ENCODE peak calls at places on chromosomes 7 and 10, in seven cellular contexts. R is GM12892; Y is activated CD4-positive, alpha-beta T cell treated with anti-CD3 and anti-CD28 coated beads, Interleukin-2, amount 50 U/mL, for 1 hour; U is GOT3; K is HT1080; J is psoas muscle; Q is choroid plexus epithelial cell. B is an unnamed sample.

GRCh38 chr7:120725376-120726039 is 132.4 kb downstream of the TSPAN12 start:
- DNase-seq in U (no peak), Y (no peak), J (no peak), Q (peak; percentile 77), K (peak; percentile 32), R (peak; percentile 1), B (no peak)

GRCh38 chr7:129436335-129436923 is 2.2 kb downstream of the STRIP2 start:
- DNase-seq in R (no peak), Q (no peak), Y (no peak), U (no peak), J (no peak), K (no peak), B (no peak)

GRCh38 chr10:108434818-108435217 is 1270.3 kb upstream of the SORCS1 start:
- DNase-seq in Y (no peak), R (no peak), K (peak; percentile 45), J (no peak), Q (no peak), U (no peak), B (no peak)

GRCh38 chr7:100171840-100172239 is 3.4 kb upstream of the GAL3ST4 start:
- DNase-seq in Q (no peak), R (no peak), J (no peak), Y (no peak), U (no peak), K (no peak), B (no peak)

GRCh38 chr7:20283997-20284396 is 46.7 kb upstream of the ITGB8 start:
- DNase-seq in K (no peak), R (no peak), J (no peak), U (no peak), Q (no peak), Y (no peak), B (no peak)

GRCh38 chr7:155308330-155309020 is 10.8 kb downstream of the INSIG1 start:
- DNase-seq in K (no peak), Y (no peak), Q (no peak), U (no peak), R (no peak), J (no peak), B (no peak)

GRCh38 chr10:16367899-16368298 is 68.9 kb upstream of the PTER start:
- DNase-seq in Y (no peak), U (no peak), Q (no peak), R (no peak), J (no peak), K (no peak), B (no peak)

GRCh38 chr7:142301923-142302550 is 44.2 kb upstream of the PRSS58 start:
- DNase-seq in U (no peak), Q (peak; percentile 45), J (no peak), K (peak; percentile 21), Y (no peak), R (no peak), B (no peak)

GRCh38 chr10:80713398-80713928 is 175.8 kb downstream of the SH2D4B start:
- DNase-seq in Q (no peak), R (no peak), Y (no peak), U (no peak), J (no peak), K (no peak), B (no peak)

GRCh38 chr7:133699390-133699789 is 427.8 kb upstream of the LRGUK start:
- DNase-seq in K (no peak), Q (no peak), Y (no peak), R (no peak), U (no peak), J (no peak), B (no peak)

GRCh38 chr7:141220263-141220662 is 146.4 kb downstream of the TMEM178B start:
- DNase-seq in Y (no peak), K (no peak), R (no peak), U (no peak), J (no peak), Q (peak; percentile 10), B (no peak)

GRCh38 chr7:46963719-46964118 is 618.2 kb downstream of the TNS3 start:
- DNase-seq in Q (no peak), U (no peak), J (no peak), R (no peak), Y (no peak), K (no peak), B (no peak)

GRCh38 chr7:97971120-97971989 is 18.6 kb downstream of the OCM2 start:
- DNase-seq in U (no peak), J (no peak), Q (peak; percentile 23), Y (no peak), R (no peak), K (peak; percentile 31), B (no peak)

GRCh38 chr10:93384006-93384405 is 98.1 kb downstream of the MYOF start:
- DNase-seq in Y (no peak), K (peak; percentile 97), J (no peak), R (no peak), Q (no peak), U (no peak), B (no peak)

GRCh38 chr7:80705164-80705781 is 66.8 kb downstream of the CD36 start:
- DNase-seq in R (no peak), Q (no peak), U (no peak), J (no peak), K (no peak), Y (no peak), B (no peak)

GRCh38 chr10:30811665-30812017 is 182.1 kb upstream of the LYZL2 start:
- DNase-seq in R (no peak), U (no peak), K (no peak), Y (no peak), J (no peak), Q (no peak), B (no peak)

GRCh38 chr7:149607683-149608082 is 110.1 kb upstream of the ZNF746 start:
- DNase-seq in R (no peak), U (no peak), J (no peak), K (no peak), Y (no peak), Q (no peak), B (no peak)

GRCh38 chr10:72688208-72688651 is 3.7 kb upstream of the MCU start:
- DNase-seq in Q (peak; percentile 91), K (peak; percentile 90), R (no peak), U (no peak), Y (no peak), J (no peak), B (no peak)

GRCh38 chr7:113412410-113412809 is 294.1 kb upstream of the SMIM30 start:
- DNase-seq in Q (no peak), J (no peak), K (no peak), U (no peak), R (no peak), Y (no peak), B (no peak)

GRCh38 chr10:102720775-102721301 is 6.4 kb downstream of the SFXN2 start:
- DNase-seq in U (no peak), Q (no peak), K (no peak), Y (no peak), R (no peak), J (no peak), B (no peak)